ENCODE peak calls at places on chromosome 1, in eight cellular contexts. A is OCI-LY7, B is lower leg skin, F is heart left ventricle, Q is hepatocyte, W is AG04450, P is HFF-Myc, O is NB4. Y is an unnamed sample.

GRCh38 chr1:101959456-101959855 is 37.3 kb downstream of the OLFM3 start:
- DNase-seq in A (no peak), B (no peak), F (no peak), Q (no peak), W (no peak), P (no peak), O (no peak), Y (no peak)

GRCh38 chr1:183363967-183364366 is 54.2 kb downstream of the NMNAT2 start:
- DNase-seq in A (no peak), B (no peak), F (no peak), Q (no peak), W (no peak), P (no peak), O (peak), Y (no peak)

GRCh38 chr1:116671835-116672234 is 4.3 kb upstream of the IGSF3 start:
- DNase-seq in A (no peak), B (no peak), F (no peak), Q (no peak), W (no peak), P (no peak), O (no peak), Y (no peak)

GRCh38 chr1:119987112-119987511 is 82.3 kb downstream of the NOTCH2 start:
- DNase-seq in A (no peak), B (no peak), F (no peak), Q (peak), W (peak), P (peak), O (peak), Y (no peak)

GRCh38 chr1:220787069-220787614 is 429 bp downstream of the MTARC1 start:
- DNase-seq in A (no peak), B (no peak), F (no peak), Q (peak), W (no peak), P (no peak), O (peak), Y (peak)

GRCh38 chr1:185720633-185721272 is 13.4 kb upstream of the HMCN1 start:
- DNase-seq in A (peak), B (no peak), F (peak), Q (peak), W (no peak), P (peak), O (peak), Y (no peak)

GRCh38 chr1:174788981-174789380 is 210.8 kb upstream of the CACYBP start:
- DNase-seq in A (no peak), B (no peak), F (no peak), Q (no peak), W (peak), P (peak), O (peak), Y (no peak)

GRCh38 chr1:234069760-234070159 is 165.3 kb downstream of the SLC35F3 start:
- DNase-seq in A (no peak), B (no peak), F (no peak), Q (no peak), W (no peak), P (no peak), O (peak), Y (peak)

GRCh38 chr1:221706862-221707582 is 34.9 kb downstream of the DUSP10 start:
- DNase-seq in A (no peak), B (no peak), F (no peak), Q (no peak), W (no peak), P (no peak), O (peak), Y (no peak)

GRCh38 chr1:203592156-203592555 is 34.5 kb upstream of the ATP2B4 start:
- DNase-seq in A (no peak), B (no peak), F (no peak), Q (peak), W (no peak), P (no peak), O (no peak), Y (no peak)

GRCh38 chr1:212915245-212916091 is 34.9 kb upstream of the VASH2 start:
- DNase-seq in A (peak), B (no peak), F (peak), Q (peak), W (peak), P (no peak), O (peak), Y (no peak)

GRCh38 chr1:20114021-20114648 is 5.2 kb downstream of the PLA2G2D start:
- DNase-seq in A (no peak), B (peak), F (no peak), Q (no peak), W (no peak), P (no peak), O (no peak), Y (no peak)

GRCh38 chr1:44151808-44152207 is 10.4 kb upstream of the KLF18 start:
- DNase-seq in A (no peak), B (no peak), F (no peak), Q (no peak), W (no peak), P (no peak), O (no peak), Y (no peak)

GRCh38 chr1:15523104-15523921 is 702 bp downstream of the CASP9 start:
- DNase-seq in A (peak), B (no peak), F (no peak), Q (no peak), W (no peak), P (no peak), O (no peak), Y (no peak)

GRCh38 chr1:201020647-201021332 is 2.7 kb downstream of the KIF21B start:
- DNase-seq in A (peak), B (no peak), F (no peak), Q (no peak), W (no peak), P (no peak), O (peak), Y (no peak)

GRCh38 chr1:61270761-61271411 is 188.5 kb downstream of the NFIA start:
- DNase-seq in A (no peak), B (no peak), F (no peak), Q (no peak), W (no peak), P (no peak), O (no peak), Y (no peak)

GRCh38 chr1:14255231-14255630 is 343.3 kb upstream of the KAZN start:
- DNase-seq in A (peak), B (no peak), F (no peak), Q (no peak), W (no peak), P (no peak), O (no peak), Y (no peak)

GRCh38 chr1:16172232-16172830 is 16.5 kb upstream of the EPHA2 start:
- DNase-seq in A (no peak), B (no peak), F (no peak), Q (no peak), W (no peak), P (no peak), O (no peak), Y (no peak)

GRCh38 chr1:205668951-205669340 is 11.4 kb downstream of the SLC45A3 start:
- DNase-seq in A (peak), B (no peak), F (no peak), Q (no peak), W (no peak), P (no peak), O (peak), Y (no peak)

GRCh38 chr1:168636200-168636599 is 59.8 kb downstream of the XCL1 start:
- DNase-seq in A (no peak), B (no peak), F (no peak), Q (peak), W (no peak), P (no peak), O (peak), Y (no peak)

GRCh38 chr1:218201004-218201403 is 84.1 kb upstream of the RRP15 start:
- DNase-seq in A (no peak), B (no peak), F (no peak), Q (no peak), W (no peak), P (no peak), O (no peak), Y (no peak)

GRCh38 chr1:200150721-200151120 is 123.2 kb downstream of the NR5A2 start:
- DNase-seq in A (no peak), B (no peak), F (no peak), Q (peak), W (no peak), P (peak), O (peak), Y (no peak)

GRCh38 chr1:154420172-154420571 is 15.0 kb downstream of the IL6R start:
- DNase-seq in A (no peak), B (peak), F (peak), Q (peak), W (no peak), P (peak), O (peak), Y (peak)

GRCh38 chr1:162023547-162024501 is at the start of gene OLFML2B:
- DNase-seq in A (no peak), B (peak), F (peak), Q (peak), W (peak), P (peak), O (peak), Y (no peak)

GRCh38 chr1:198255783-198256182 is 99.0 kb downstream of the NEK7 start:
- DNase-seq in A (no peak), B (no peak), F (no peak), Q (no peak), W (no peak), P (no peak), O (no peak), Y (no peak)

GRCh38 chr1:228410015-228410414 is 3.4 kb upstream of the TRIM11 start:
- DNase-seq in A (no peak), B (peak), F (no peak), Q (no peak), W (no peak), P (no peak), O (peak), Y (no peak)

GRCh38 chr1:25343872-25344271 is 5.7 kb downstream of the TMEM50A start:
- DNase-seq in A (no peak), B (no peak), F (no peak), Q (no peak), W (peak), P (peak), O (no peak), Y (no peak)

GRCh38 chr1:155978973-155979429 is 654 bp upstream of the ARHGEF2 start:
- DNase-seq in A (no peak), B (no peak), F (peak), Q (no peak), W (no peak), P (no peak), O (peak), Y (no peak)

GRCh38 chr1:155977607-155978324 is 581 bp downstream of the ARHGEF2 start:
- DNase-seq in A (no peak), B (peak), F (peak), Q (peak), W (no peak), P (no peak), O (peak), Y (no peak)

GRCh38 chr1:155979525-155980343 is 1.4 kb upstream of the ARHGEF2 start:
- DNase-seq in A (peak), B (no peak), F (peak), Q (no peak), W (no peak), P (no peak), O (peak), Y (no peak)

GRCh38 chr1:155976913-155977606 is 1.3 kb downstream of the ARHGEF2 start:
- DNase-seq in A (no peak), B (no peak), F (no peak), Q (no peak), W (no peak), P (no peak), O (peak), Y (no peak)

DNA sequence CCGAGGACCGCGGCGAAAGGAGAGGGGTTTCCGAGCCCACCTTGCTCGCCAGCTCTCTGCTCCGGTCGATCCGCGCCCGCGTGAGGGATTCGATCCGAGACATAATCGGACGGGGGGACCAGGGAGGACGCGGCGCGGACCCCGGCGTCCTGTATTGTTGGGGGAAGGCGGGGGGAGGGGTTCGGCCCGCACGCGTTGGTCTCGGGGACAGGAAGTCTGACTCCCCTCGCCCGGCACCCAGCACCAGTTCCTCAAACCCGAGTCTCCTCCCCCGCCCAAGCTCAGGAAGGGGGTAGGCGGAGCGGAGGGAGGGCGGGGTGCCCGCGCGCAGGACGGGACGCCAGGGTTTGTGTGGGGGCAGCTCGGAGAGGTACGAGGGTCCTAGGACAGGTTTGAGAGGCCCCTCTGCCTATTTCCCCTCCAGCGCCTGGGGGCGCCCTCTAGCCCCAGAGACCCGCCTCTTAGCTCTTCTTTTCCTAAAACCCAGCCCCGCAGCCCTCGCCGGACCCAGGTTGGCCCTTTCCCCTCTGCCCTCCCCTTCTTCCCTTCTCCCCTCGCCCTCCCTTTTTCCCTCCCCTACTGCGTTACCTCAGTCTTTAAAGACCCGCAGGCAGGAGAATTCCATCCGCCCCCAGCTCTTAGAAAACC is at the start of gene ARHGEF2:
- DNase-seq in A (peak), B (peak), F (peak), Q (peak), W (no peak), P (no peak), O (peak), Y (no peak)
- TF ChIP-seq CTCF in A (peak), B (no peak), F (peak), Q (peak), W (peak), P (peak), O (peak), Y (peak)

DNA sequence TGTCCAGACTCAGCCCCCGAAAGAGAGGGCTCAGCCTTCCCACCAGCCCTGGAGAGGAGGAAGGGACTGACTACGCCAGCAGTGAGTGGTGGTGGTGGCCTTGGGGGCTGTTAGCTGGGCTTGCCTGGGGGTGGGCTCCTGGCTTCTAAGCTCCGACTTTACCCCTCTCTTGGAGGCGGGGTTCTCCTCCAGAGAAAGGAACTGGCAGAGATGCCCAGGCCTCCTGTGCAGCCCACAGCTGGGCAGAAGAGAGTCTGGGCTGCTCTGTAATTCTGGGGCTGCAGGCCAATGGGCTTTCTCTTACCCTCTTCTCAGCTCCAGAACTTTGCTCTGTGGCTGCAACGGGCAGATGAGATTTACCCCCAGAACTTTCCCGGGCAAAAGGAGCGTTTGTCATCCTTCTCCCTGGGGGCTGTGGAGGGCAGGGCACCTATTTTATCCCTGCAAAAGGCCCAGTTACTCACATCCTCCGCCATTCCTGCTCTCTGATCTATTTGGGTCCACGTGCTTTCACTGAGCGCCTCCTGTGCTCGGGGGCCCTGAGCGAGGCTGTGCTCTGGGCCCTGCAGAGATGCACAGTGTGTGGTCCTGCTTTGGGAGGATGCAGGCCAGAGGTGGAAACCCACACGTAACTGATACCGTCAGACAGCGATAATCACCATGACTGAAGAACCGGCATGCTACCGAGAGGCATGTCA is 2.2 kb upstream of the CSMD2 start:
- DNase-seq in A (no peak), B (no peak), F (no peak), Q (no peak), W (no peak), P (no peak), O (no peak), Y (no peak)
- H3K4me3 ChIP-seq in A (no peak), B (no peak), F (no peak), Q (no peak), W (no peak), P (no peak), O (no peak), Y (no peak)

GRCh38 chr1:158113759-158114127 is 67.0 kb upstream of the CD1D start:
- DNase-seq in A (no peak), B (no peak), F (no peak), Q (no peak), W (no peak), P (no peak), O (no peak), Y (no peak)
- TF ChIP-seq CTCF in A (peak), B (no peak), F (no peak), Q (no peak), W (no peak), P (no peak), O (no peak), Y (no peak)

DNA sequence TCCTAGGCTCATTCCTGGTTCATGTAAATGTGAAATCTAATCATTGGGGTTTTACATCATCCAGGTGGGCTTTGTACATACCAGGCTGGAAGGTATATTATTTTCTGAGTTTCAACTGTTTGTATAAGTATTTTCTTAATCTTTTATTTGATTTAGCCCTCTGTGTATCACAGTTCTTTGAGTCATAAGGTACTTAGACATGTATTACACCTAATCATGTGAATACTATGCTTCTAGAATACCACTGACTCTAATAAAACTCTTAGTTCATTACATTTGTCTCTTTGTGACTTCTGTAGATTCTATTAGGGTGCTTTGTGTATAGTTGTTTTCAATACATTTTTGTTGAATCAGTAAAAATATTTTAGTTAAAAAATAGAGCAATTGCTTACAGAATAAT is 92.8 kb downstream of the ZFYVE9 start:
- DNase-seq in A (no peak), B (no peak), F (no peak), Q (no peak), W (no peak), P (no peak), O (no peak), Y (no peak)
- H3K4me3 ChIP-seq in A (no peak), B (no peak), F (no peak), Q (no peak), W (no peak), P (no peak), O (no peak), Y (no peak)